ENCODE peak calls at places on chromosomes 1 and 21, in four cellular contexts. H, C, M and Y are unnamed samples.

GRCh38 chr1:222167111-222167510 is 380.8 kb downstream of the HHIPL2 start:
- DNase-seq in H (no peak), C (no peak), M (peak; percentile 32), Y (peak; percentile 45)

GRCh38 chr1:154992721-154993571 is 440 bp upstream of the LENEP start:
- DNase-seq in H (no peak), C (no peak), M (no peak), Y (no peak)

GRCh38 chr1:223731076-223731770 is 18.9 kb downstream of the CAPN2 start:
- DNase-seq in H (no peak), C (no peak), M (no peak), Y (no peak)

GRCh38 chr1:57553666-57554065 is 129.8 kb upstream of the DAB1 start:
- DNase-seq in H (no peak), C (no peak), M (no peak), Y (no peak)

GRCh38 chr1:234597894-234598293 is 12.1 kb downstream of the IRF2BP2 start:
- DNase-seq in H (no peak), C (peak; percentile 62), M (no peak), Y (no peak)

GRCh38 chr1:173175514-173176146 is 31.5 kb downstream of the TNFSF4 start:
- DNase-seq in H (no peak), C (no peak), M (no peak), Y (no peak)

GRCh38 chr1:38209986-38210385 is 163.4 kb upstream of the POU3F1 start:
- DNase-seq in H (no peak), C (no peak), M (no peak), Y (no peak)

GRCh38 chr1:234776875-234777849 is 167.2 kb upstream of the IRF2BP2 start:
- DNase-seq in H (no peak), C (no peak), M (no peak), Y (peak; percentile 27)

GRCh38 chr1:29687601-29688244 is 451.4 kb downstream of the PTPRU start:
- DNase-seq in H (no peak), C (no peak), M (no peak), Y (no peak)

GRCh38 chr1:208187499-208188041 is 56.6 kb downstream of the PLXNA2 start:
- DNase-seq in H (no peak), C (no peak), M (peak; percentile 70), Y (no peak)

GRCh38 chr1:84708031-84708430 is 17.8 kb upstream of the SSX2IP start:
- DNase-seq in H (no peak), C (no peak), M (no peak), Y (no peak)

GRCh38 chr1:92192246-92192645 is 25.5 kb upstream of the C1orf146 start:
- DNase-seq in H (no peak), C (no peak), M (no peak), Y (no peak)

GRCh38 chr21:35953570-35953969 is 106.8 kb downstream of the SETD4 start:
- DNase-seq in H (no peak), C (peak; percentile 95), M (no peak), Y (no peak)

GRCh38 chr1:196196486-196196885 is 411.8 kb downstream of the KCNT2 start:
- DNase-seq in H (no peak), C (no peak), M (no peak), Y (no peak)

GRCh38 chr21:16583567-16583966 is 853.8 kb downstream of the USP25 start:
- DNase-seq in H (no peak), C (no peak), M (no peak), Y (no peak)

GRCh38 chr1:193558491-193559028 is 372.1 kb upstream of the B3GALT2 start:
- DNase-seq in H (no peak), C (no peak), M (no peak), Y (no peak)

GRCh38 chr1:9127395-9128160 is 1.3 kb downstream of the GPR157 start:
- DNase-seq in H (no peak), C (no peak), M (no peak), Y (no peak)

GRCh38 chr1:226630592-226630991 is 82.0 kb downstream of the STUM start:
- DNase-seq in H (no peak), C (no peak), M (no peak), Y (no peak)

GRCh38 chr1:66265796-66266195 is 268.2 kb upstream of the SGIP1 start:
- DNase-seq in H (no peak), C (no peak), M (no peak), Y (no peak)

GRCh38 chr1:209673631-209674417 is 1.4 kb upstream of the G0S2 start:
- DNase-seq in H (no peak), C (no peak), M (no peak), Y (no peak)

GRCh38 chr1:203867816-203868215 is 6.4 kb downstream of the SNRPE start:
- DNase-seq in H (no peak), C (no peak), M (no peak), Y (no peak)

GRCh38 chr21:19781881-19782652 is 1216.1 kb upstream of the NCAM2 start:
- DNase-seq in H (peak; percentile 3), C (no peak), M (no peak), Y (no peak)

GRCh38 chr1:225427249-225428065 is at the start of gene LBR:
- DNase-seq in H (no peak), C (no peak), M (no peak), Y (no peak)

GRCh38 chr1:210448293-210448892 is 119.7 kb downstream of the HHAT start:
- DNase-seq in H (no peak), C (peak; percentile 14), M (no peak), Y (peak; percentile 55)

GRCh38 chr1:8464377-8464776 is 146.5 kb downstream of the SLC45A1 start:
- DNase-seq in H (no peak), C (no peak), M (no peak), Y (no peak)

GRCh38 chr1:64308856-64309255 is 105.4 kb downstream of the UBE2U start:
- DNase-seq in H (no peak), C (no peak), M (no peak), Y (no peak)

DNA sequence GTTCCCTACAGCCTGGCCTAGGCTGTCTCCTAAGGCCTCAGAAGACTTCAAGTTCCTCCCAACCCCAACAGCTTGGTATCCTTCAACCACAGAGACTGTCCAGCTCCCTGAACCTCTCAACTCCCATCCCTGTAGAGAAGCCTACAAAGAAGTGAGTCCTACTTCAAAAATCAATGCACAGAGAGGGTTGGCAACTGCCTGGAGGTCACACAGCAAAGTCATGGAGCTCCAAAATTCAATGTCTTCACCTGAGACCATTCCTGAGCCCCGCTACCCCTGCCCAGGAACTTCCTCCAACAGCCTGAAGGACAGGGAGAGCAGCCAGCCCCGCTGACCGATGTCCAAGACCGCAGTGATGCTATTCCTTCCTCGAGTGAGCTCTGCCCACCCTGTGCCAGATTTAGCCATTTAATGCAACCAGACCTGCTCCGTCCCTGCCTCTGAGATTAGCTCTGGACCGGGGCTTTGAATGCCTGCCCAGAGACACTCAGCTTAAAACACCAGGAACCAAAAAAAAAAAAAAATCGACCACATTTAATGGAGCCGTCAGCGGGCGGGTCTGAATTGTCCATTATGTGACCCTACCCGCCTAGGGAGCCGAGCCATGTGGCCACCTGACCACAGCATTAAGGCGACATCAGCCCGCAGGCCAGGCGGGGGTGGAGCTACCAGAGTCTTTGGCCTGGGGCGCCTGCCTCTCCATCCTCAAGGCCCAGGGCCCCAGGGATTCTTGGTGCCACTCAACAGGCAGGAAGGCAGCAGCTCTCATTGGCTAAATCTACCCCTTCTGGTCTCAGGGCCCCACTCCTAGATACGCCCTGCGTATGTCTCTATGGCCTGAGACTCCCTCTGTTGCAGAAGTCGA is 148.6 kb downstream of the SYF2 start:
- DNase-seq in H (no peak), C (no peak), M (no peak), Y (no peak)
- TF ChIP-seq SP1 in H (no peak), C (no peak), M (no peak), Y (no peak)

GRCh38 chr21:42319368-42319767 is 4.2 kb upstream of the TFF3 start:
- DNase-seq in H (no peak), C (no peak), M (no peak), Y (no peak)

GRCh38 chr21:42321845-42322244 is 6.6 kb upstream of the TFF3 start:
- DNase-seq in H (no peak), C (no peak), M (no peak), Y (no peak)

GRCh38 chr21:42321231-42321630 is 6.0 kb upstream of the TFF3 start:
- DNase-seq in H (no peak), C (no peak), M (no peak), Y (no peak)

GRCh38 chr21:42320791-42321190 is 5.6 kb upstream of the TFF3 start:
- DNase-seq in H (no peak), C (no peak), M (no peak), Y (no peak)

DNA sequence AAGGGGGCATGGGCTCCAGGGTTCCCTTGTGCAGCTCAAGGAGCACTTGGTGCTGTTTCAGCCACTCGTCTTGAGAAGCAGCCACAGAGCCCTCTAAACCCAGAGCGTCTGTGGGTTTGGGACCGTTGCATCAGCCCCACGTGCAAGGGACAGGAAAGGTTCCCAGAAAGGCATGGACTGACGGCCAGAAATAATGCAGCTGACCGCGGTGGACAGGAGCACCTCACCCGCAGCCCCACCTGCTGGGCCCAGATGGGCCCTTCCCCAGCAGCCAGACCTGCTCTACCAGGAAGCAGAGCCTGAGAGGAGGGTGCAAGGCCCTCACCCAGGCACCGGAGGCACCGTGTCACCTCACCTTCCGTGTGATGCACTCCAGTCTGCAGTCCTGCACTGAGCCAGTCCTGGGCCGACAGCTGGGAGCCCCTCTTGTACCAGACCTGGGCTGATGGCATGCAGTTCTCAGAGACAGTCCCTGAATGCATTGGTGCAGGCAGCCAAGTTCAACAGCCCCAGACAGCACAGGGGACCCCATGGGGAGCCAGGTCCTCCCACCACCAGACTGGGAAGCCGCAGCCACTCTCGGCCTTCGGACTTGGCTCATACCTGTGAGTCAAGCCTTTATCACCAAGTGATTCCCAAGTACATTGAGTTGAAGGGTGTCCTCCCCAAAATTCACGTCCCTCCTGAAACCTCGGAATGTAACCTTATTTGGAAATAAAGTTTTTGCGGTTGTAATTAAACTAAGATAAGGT is 4.8 kb upstream of the TFF3 start:
- DNase-seq in H (no peak), C (no peak), M (no peak), Y (no peak)
- TF ChIP-seq SUZ12 in H (no peak), C (no peak), M (no peak), Y (no peak)

GRCh38 chr1:41919131-41919530 is 409 bp upstream of the HIVEP3 start:
- DNase-seq in H (no peak), C (no peak), M (no peak), Y (no peak)

GRCh38 chr1:41918450-41919043 is at the start of gene HIVEP3:
- DNase-seq in H (no peak), C (no peak), M (no peak), Y (peak; percentile 59)

GRCh38 chr1:41920658-41921057 is 1.9 kb upstream of the HIVEP3 start:
- DNase-seq in H (no peak), C (no peak), M (no peak), Y (no peak)

GRCh38 chr1:41917835-41918449 is 780 bp downstream of the HIVEP3 start:
- DNase-seq in H (no peak), C (no peak), M (no peak), Y (peak; percentile 52)

DNA sequence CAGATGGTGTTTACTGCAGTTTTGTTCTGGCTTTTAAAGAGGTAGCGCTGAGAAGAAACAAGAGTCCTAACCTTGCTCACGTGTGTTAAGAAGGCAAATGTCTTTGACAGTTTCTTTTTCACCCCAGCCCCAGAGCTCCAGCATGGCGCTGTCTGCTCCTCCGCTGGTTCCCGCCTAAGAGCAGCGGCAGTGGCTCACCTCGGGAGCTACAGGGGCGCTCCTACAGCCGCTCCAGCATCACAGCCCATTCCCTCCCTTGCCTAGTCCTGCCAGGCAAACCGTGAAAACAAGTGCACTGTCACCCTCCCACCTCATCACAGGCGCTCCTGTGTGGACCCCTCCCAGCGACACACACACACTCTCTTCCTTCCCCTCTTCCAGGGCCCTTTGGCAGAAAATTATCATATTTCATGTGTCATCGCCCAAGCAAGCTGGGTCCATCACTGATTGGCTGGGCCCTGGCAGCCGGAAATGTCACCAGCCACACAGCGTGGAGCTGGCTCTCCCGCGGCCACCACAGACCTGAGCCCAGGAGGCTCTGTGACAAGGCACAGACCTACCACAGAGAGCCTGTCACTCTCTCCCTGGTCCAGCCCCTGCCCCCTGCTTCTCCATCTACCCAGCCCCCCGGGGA is 1.2 kb upstream of the HIVEP3 start:
- DNase-seq in H (no peak), C (no peak), M (peak; percentile 55), Y (peak; percentile 75)
- TF ChIP-seq SP1 in H (no peak), C (no peak), M (peak; percentile 61), Y (no peak)

GRCh38 chr1:243917177-243917862 is 67.3 kb upstream of the AKT3 start:
- DNase-seq in H (peak; percentile 23), C (no peak), M (no peak), Y (peak; percentile 63)
- TF ChIP-seq SUZ12 in H (peak; percentile 38), C (no peak), M (no peak), Y (no peak)